ENCODE peak calls at places on chromosome X, in ten cellular contexts. One of them, this sample, is unnamed.

GRCh38 chrX:123830309-123830708 is 29.5 kb upstream of the XIAP start:
- DNase-seq in sigmoid colon: no peak
- DNase-seq in stomach: peak
- DNase-seq in cardiac muscle cell: peak
- DNase-seq in WTC11: no peak
- DNase-seq in nephron progenitor cell: no peak
- DNase-seq in glutamatergic neuron: no peak
- DNase-seq in GM20000: peak
- DNase-seq in fibroblast of villous mesenchyme: no peak
- DNase-seq in HFF-Myc: no peak
- DNase-seq in this sample: peak

GRCh38 chrX:130444641-130445336 is 43.0 kb downstream of the RBMX2 start:
- DNase-seq in sigmoid colon: no peak
- DNase-seq in stomach: no peak
- DNase-seq in cardiac muscle cell: no peak
- DNase-seq in WTC11: no peak
- DNase-seq in nephron progenitor cell: no peak
- DNase-seq in glutamatergic neuron: no peak
- DNase-seq in GM20000: no peak
- DNase-seq in fibroblast of villous mesenchyme: no peak
- DNase-seq in HFF-Myc: no peak
- DNase-seq in this sample: no peak

GRCh38 chrX:16476009-16476408 is 173.9 kb upstream of the S100G start:
- DNase-seq in sigmoid colon: no peak
- DNase-seq in stomach: no peak
- DNase-seq in cardiac muscle cell: no peak
- DNase-seq in WTC11: no peak
- DNase-seq in nephron progenitor cell: no peak
- DNase-seq in glutamatergic neuron: no peak
- DNase-seq in GM20000: no peak
- DNase-seq in fibroblast of villous mesenchyme: no peak
- DNase-seq in HFF-Myc: no peak
- DNase-seq in this sample: no peak

GRCh38 chrX:85964744-85965143 is 82.6 kb downstream of the CHM start:
- DNase-seq in sigmoid colon: no peak
- DNase-seq in stomach: no peak
- DNase-seq in cardiac muscle cell: peak
- DNase-seq in WTC11: no peak
- DNase-seq in nephron progenitor cell: no peak
- DNase-seq in glutamatergic neuron: no peak
- DNase-seq in GM20000: no peak
- DNase-seq in fibroblast of villous mesenchyme: no peak
- DNase-seq in HFF-Myc: no peak
- DNase-seq in this sample: no peak

GRCh38 chrX:1151378-1152077 is 60.9 kb downstream of the CRLF2 start:
- DNase-seq in sigmoid colon: no peak
- DNase-seq in stomach: no peak
- DNase-seq in cardiac muscle cell: no peak
- DNase-seq in WTC11: no peak
- DNase-seq in nephron progenitor cell: no peak
- DNase-seq in glutamatergic neuron: no peak
- DNase-seq in GM20000: no peak
- DNase-seq in fibroblast of villous mesenchyme: no peak
- DNase-seq in HFF-Myc: no peak
- DNase-seq in this sample: no peak

GRCh38 chrX:97616883-97617510 is 733.3 kb downstream of the RPA4 start:
- DNase-seq in sigmoid colon: no peak
- DNase-seq in stomach: no peak
- DNase-seq in cardiac muscle cell: peak
- DNase-seq in WTC11: no peak
- DNase-seq in nephron progenitor cell: no peak
- DNase-seq in glutamatergic neuron: no peak
- DNase-seq in GM20000: peak
- DNase-seq in fibroblast of villous mesenchyme: peak
- DNase-seq in HFF-Myc: peak
- DNase-seq in this sample: peak

GRCh38 chrX:11629593-11630211 is 36.0 kb downstream of the ARHGAP6 start:
- DNase-seq in sigmoid colon: peak
- DNase-seq in stomach: no peak
- DNase-seq in cardiac muscle cell: peak
- DNase-seq in WTC11: no peak
- DNase-seq in nephron progenitor cell: no peak
- DNase-seq in glutamatergic neuron: no peak
- DNase-seq in GM20000: peak
- DNase-seq in fibroblast of villous mesenchyme: peak
- DNase-seq in HFF-Myc: peak
- DNase-seq in this sample: peak

GRCh38 chrX:55201930-55202579 is 18.1 kb upstream of the PAGE5 start:
- DNase-seq in sigmoid colon: no peak
- DNase-seq in stomach: no peak
- DNase-seq in cardiac muscle cell: peak
- DNase-seq in WTC11: no peak
- DNase-seq in nephron progenitor cell: no peak
- DNase-seq in glutamatergic neuron: no peak
- DNase-seq in GM20000: no peak
- DNase-seq in fibroblast of villous mesenchyme: no peak
- DNase-seq in HFF-Myc: no peak
- DNase-seq in this sample: no peak

GRCh38 chrX:47579537-47579936 is 2.7 kb upstream of the TIMP1 start:
- DNase-seq in sigmoid colon: no peak
- DNase-seq in stomach: no peak
- DNase-seq in cardiac muscle cell: peak
- DNase-seq in WTC11: no peak
- DNase-seq in nephron progenitor cell: no peak
- DNase-seq in glutamatergic neuron: no peak
- DNase-seq in GM20000: peak
- DNase-seq in fibroblast of villous mesenchyme: peak
- DNase-seq in HFF-Myc: no peak
- DNase-seq in this sample: peak

GRCh38 chrX:3743821-3744439 is 30.5 kb upstream of the PRKX start:
- DNase-seq in sigmoid colon: no peak
- DNase-seq in stomach: no peak
- DNase-seq in cardiac muscle cell: no peak
- DNase-seq in WTC11: no peak
- DNase-seq in nephron progenitor cell: no peak
- DNase-seq in glutamatergic neuron: no peak
- DNase-seq in GM20000: no peak
- DNase-seq in fibroblast of villous mesenchyme: no peak
- DNase-seq in HFF-Myc: no peak
- DNase-seq in this sample: peak

GRCh38 chrX:149131780-149132179 is 373.3 kb downstream of the IDS start:
- DNase-seq in sigmoid colon: no peak
- DNase-seq in stomach: no peak
- DNase-seq in cardiac muscle cell: no peak
- DNase-seq in WTC11: no peak
- DNase-seq in nephron progenitor cell: no peak
- DNase-seq in glutamatergic neuron: no peak
- DNase-seq in GM20000: no peak
- DNase-seq in fibroblast of villous mesenchyme: no peak
- DNase-seq in HFF-Myc: no peak
- DNase-seq in this sample: no peak

GRCh38 chrX:108701633-108702032 is 34.7 kb downstream of the IRS4 start:
- DNase-seq in sigmoid colon: no peak
- DNase-seq in stomach: no peak
- DNase-seq in cardiac muscle cell: no peak
- DNase-seq in WTC11: no peak
- DNase-seq in nephron progenitor cell: no peak
- DNase-seq in glutamatergic neuron: no peak
- DNase-seq in GM20000: no peak
- DNase-seq in fibroblast of villous mesenchyme: peak
- DNase-seq in HFF-Myc: peak
- DNase-seq in this sample: no peak

GRCh38 chrX:128623361-128623760 is 571.2 kb upstream of the ACTRT1 start:
- DNase-seq in sigmoid colon: no peak
- DNase-seq in stomach: no peak
- DNase-seq in cardiac muscle cell: no peak
- DNase-seq in WTC11: no peak
- DNase-seq in nephron progenitor cell: no peak
- DNase-seq in glutamatergic neuron: no peak
- DNase-seq in GM20000: no peak
- DNase-seq in fibroblast of villous mesenchyme: no peak
- DNase-seq in HFF-Myc: no peak
- DNase-seq in this sample: no peak

GRCh38 chrX:104660092-104660491 is 94.1 kb downstream of the IL1RAPL2 start:
- DNase-seq in sigmoid colon: no peak
- DNase-seq in stomach: no peak
- DNase-seq in cardiac muscle cell: no peak
- DNase-seq in WTC11: no peak
- DNase-seq in nephron progenitor cell: no peak
- DNase-seq in glutamatergic neuron: no peak
- DNase-seq in GM20000: no peak
- DNase-seq in fibroblast of villous mesenchyme: no peak
- DNase-seq in HFF-Myc: no peak
- DNase-seq in this sample: no peak

GRCh38 chrX:119672252-119672825 is 20.6 kb downstream of the SEPTIN6 start:
- DNase-seq in sigmoid colon: no peak
- DNase-seq in stomach: no peak
- DNase-seq in cardiac muscle cell: no peak
- DNase-seq in WTC11: no peak
- DNase-seq in nephron progenitor cell: no peak
- DNase-seq in glutamatergic neuron: no peak
- DNase-seq in GM20000: no peak
- DNase-seq in fibroblast of villous mesenchyme: peak
- DNase-seq in HFF-Myc: no peak
- DNase-seq in this sample: no peak

DNA sequence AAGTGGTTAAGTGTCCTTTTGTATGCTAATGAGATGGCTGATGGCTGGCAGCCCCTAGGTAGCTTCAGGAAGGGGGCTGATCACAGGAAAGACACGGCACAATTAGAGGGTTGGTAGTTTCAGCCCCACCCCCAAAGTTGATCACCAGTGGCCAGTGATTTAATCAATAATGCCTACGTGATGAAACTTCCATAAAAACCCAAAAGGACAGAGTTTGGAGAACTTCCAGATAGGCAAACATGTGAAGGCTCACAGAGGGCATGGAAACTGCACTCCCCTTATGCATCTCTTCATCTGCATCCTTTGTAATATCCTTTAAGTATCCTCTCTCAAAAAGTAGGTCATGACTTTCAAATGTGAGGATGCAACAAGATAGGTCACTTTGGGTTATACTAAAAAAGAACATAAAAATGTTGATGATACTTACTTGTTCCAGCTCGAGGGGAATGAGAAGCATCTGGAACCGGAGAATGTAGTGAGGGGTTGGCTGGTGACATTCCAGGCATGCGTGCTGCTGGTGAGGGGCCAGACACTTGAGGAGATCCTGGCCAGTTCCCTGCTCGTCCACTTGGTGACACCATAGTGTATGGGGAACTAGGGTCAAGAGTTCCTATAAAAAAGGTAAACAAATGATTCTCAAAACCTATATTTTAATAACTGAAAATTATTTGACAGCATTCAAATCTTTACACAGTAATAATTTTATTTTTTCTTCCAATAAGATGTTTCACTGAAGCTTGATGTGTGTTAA is 16.7 kb upstream of the CXorf38 start:
- DNase-seq in sigmoid colon: no peak
- DNase-seq in stomach: no peak
- DNase-seq in cardiac muscle cell: peak
- DNase-seq in WTC11: peak
- DNase-seq in nephron progenitor cell: peak
- DNase-seq in glutamatergic neuron: no peak
- DNase-seq in GM20000: no peak
- DNase-seq in fibroblast of villous mesenchyme: peak
- DNase-seq in HFF-Myc: peak
- DNase-seq in this sample: no peak
- TF ChIP-seq CTCF in sigmoid colon: no peak
- TF ChIP-seq CTCF in stomach: no peak
- TF ChIP-seq CTCF in cardiac muscle cell: peak
- TF ChIP-seq CTCF in WTC11: no peak
- TF ChIP-seq CTCF in nephron progenitor cell: no peak
- TF ChIP-seq CTCF in glutamatergic neuron: no peak
- TF ChIP-seq CTCF in GM20000: no peak
- TF ChIP-seq CTCF in fibroblast of villous mesenchyme: peak
- TF ChIP-seq CTCF in HFF-Myc: peak
- TF ChIP-seq CTCF in this sample: no peak

DNA sequence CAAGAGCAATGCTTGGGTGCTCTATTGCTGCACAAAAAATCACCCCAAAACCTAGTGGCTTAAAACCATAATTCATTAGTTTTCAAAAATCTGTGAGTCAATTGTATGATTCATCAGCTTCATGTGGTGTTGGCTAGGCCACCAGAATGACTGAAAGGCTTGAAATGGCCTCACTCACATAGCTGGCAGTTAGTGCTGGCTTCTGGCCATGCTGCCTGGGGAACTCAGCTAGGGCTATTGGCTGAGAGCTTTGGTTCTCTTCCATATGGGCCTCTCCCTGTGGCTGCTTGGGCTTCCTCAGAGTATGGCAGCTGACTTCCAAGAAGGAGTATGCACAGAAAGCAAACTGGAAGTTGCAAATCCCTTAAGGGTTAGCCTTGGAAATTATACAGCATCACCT is 3.1 kb upstream of the MTMR1 start:
- DNase-seq in sigmoid colon: no peak
- DNase-seq in stomach: no peak
- DNase-seq in cardiac muscle cell: peak
- DNase-seq in WTC11: no peak
- DNase-seq in nephron progenitor cell: no peak
- DNase-seq in glutamatergic neuron: no peak
- DNase-seq in GM20000: no peak
- DNase-seq in fibroblast of villous mesenchyme: peak
- DNase-seq in HFF-Myc: peak
- DNase-seq in this sample: no peak
- TF ChIP-seq CTCF in sigmoid colon: no peak
- TF ChIP-seq CTCF in stomach: no peak
- TF ChIP-seq CTCF in cardiac muscle cell: no peak
- TF ChIP-seq CTCF in WTC11: no peak
- TF ChIP-seq CTCF in nephron progenitor cell: no peak
- TF ChIP-seq CTCF in glutamatergic neuron: no peak
- TF ChIP-seq CTCF in GM20000: no peak
- TF ChIP-seq CTCF in fibroblast of villous mesenchyme: no peak
- TF ChIP-seq CTCF in HFF-Myc: no peak
- TF ChIP-seq CTCF in this sample: no peak

GRCh38 chrX:131802836-131803626 is 220.1 kb upstream of the STK26 start:
- DNase-seq in sigmoid colon: peak
- DNase-seq in stomach: peak
- DNase-seq in cardiac muscle cell: no peak
- DNase-seq in WTC11: peak
- DNase-seq in nephron progenitor cell: no peak
- DNase-seq in glutamatergic neuron: no peak
- DNase-seq in GM20000: no peak
- DNase-seq in fibroblast of villous mesenchyme: peak
- DNase-seq in HFF-Myc: no peak
- DNase-seq in this sample: peak
- TF ChIP-seq CTCF in sigmoid colon: no peak
- TF ChIP-seq CTCF in stomach: no peak
- TF ChIP-seq CTCF in cardiac muscle cell: no peak
- TF ChIP-seq CTCF in WTC11: no peak
- TF ChIP-seq CTCF in nephron progenitor cell: no peak
- TF ChIP-seq CTCF in glutamatergic neuron: no peak
- TF ChIP-seq CTCF in GM20000: no peak
- TF ChIP-seq CTCF in fibroblast of villous mesenchyme: peak
- TF ChIP-seq CTCF in HFF-Myc: peak
- TF ChIP-seq CTCF in this sample: peak

GRCh38 chrX:112148397-112148796 is 65.8 kb upstream of the TRPC5 start:
- DNase-seq in sigmoid colon: no peak
- DNase-seq in stomach: no peak
- DNase-seq in cardiac muscle cell: no peak
- DNase-seq in WTC11: no peak
- DNase-seq in nephron progenitor cell: no peak
- DNase-seq in glutamatergic neuron: no peak
- DNase-seq in GM20000: no peak
- DNase-seq in fibroblast of villous mesenchyme: no peak
- DNase-seq in HFF-Myc: no peak
- DNase-seq in this sample: no peak

GRCh38 chrX:112147206-112147605 is 64.6 kb upstream of the TRPC5 start:
- DNase-seq in sigmoid colon: no peak
- DNase-seq in stomach: no peak
- DNase-seq in cardiac muscle cell: no peak
- DNase-seq in WTC11: peak
- DNase-seq in nephron progenitor cell: peak
- DNase-seq in glutamatergic neuron: peak
- DNase-seq in GM20000: peak
- DNase-seq in fibroblast of villous mesenchyme: peak
- DNase-seq in HFF-Myc: no peak
- DNase-seq in this sample: peak
- TF ChIP-seq CTCF in sigmoid colon: no peak
- TF ChIP-seq CTCF in stomach: no peak
- TF ChIP-seq CTCF in cardiac muscle cell: peak
- TF ChIP-seq CTCF in WTC11: peak
- TF ChIP-seq CTCF in nephron progenitor cell: peak
- TF ChIP-seq CTCF in glutamatergic neuron: peak
- TF ChIP-seq CTCF in GM20000: peak
- TF ChIP-seq CTCF in fibroblast of villous mesenchyme: peak
- TF ChIP-seq CTCF in HFF-Myc: peak
- TF ChIP-seq CTCF in this sample: peak

This sample was measured in GM12865.